ENCODE peak calls at places on chromosomes 3 and 15, in six cellular contexts. X is A549; B is pancreas; U is CD4-positive, alpha-beta T cell; J is choroid plexus epithelial cell; V is upper lobe of right lung. Q is an unnamed sample.

GRCh38 chr3:1007890-1008289 is 84.9 kb upstream of the CNTN6 start:
- DNase-seq in X (no peak), B (no peak), U (no peak), J (peak), V (no peak), Q (peak)

GRCh38 chr3:169165196-169166159 is 498.0 kb downstream of the MECOM start:
- DNase-seq in X (no peak), B (no peak), U (no peak), J (no peak), V (no peak), Q (no peak)

GRCh38 chr15:92902723-92903587 is 2.8 kb downstream of the CHD2 start:
- DNase-seq in X (no peak), B (no peak), U (no peak), J (no peak), V (no peak), Q (peak)

GRCh38 chr15:26805470-26805869 is 32.6 kb upstream of the GABRB3 start:
- DNase-seq in X (no peak), B (no peak), U (no peak), J (no peak), V (no peak), Q (no peak)

GRCh38 chr3:193665370-193665989 is 72.5 kb downstream of the OPA1 start:
- DNase-seq in X (peak), B (no peak), U (no peak), J (peak), V (no peak), Q (peak)

GRCh38 chr15:57537072-57537471 is 54.6 kb upstream of the MYZAP start:
- DNase-seq in X (peak), B (peak), U (no peak), J (peak), V (no peak), Q (peak)

GRCh38 chr15:48858401-48858800 is 19.5 kb upstream of the EID1 start:
- DNase-seq in X (peak), B (no peak), U (no peak), J (peak), V (no peak), Q (peak)

GRCh38 chr3:129688310-129688895 is 81.9 kb upstream of the PLXND1 start:
- DNase-seq in X (peak), B (peak), U (no peak), J (peak), V (no peak), Q (no peak)

GRCh38 chr3:152445227-152445626 is 176.5 kb downstream of the MBNL1 start:
- DNase-seq in X (peak), B (no peak), U (no peak), J (no peak), V (no peak), Q (no peak)

GRCh38 chr15:83304861-83305661 is 20.6 kb upstream of the BNC1 start:
- DNase-seq in X (no peak), B (no peak), U (no peak), J (no peak), V (no peak), Q (peak)

GRCh38 chr3:83953417-83954089 is 1005.2 kb upstream of the CADM2 start:
- DNase-seq in X (no peak), B (no peak), U (no peak), J (peak), V (no peak), Q (peak)

GRCh38 chr3:8622873-8623725 is 21.5 kb downstream of the SSUH2 start:
- DNase-seq in X (peak), B (peak), U (peak), J (peak), V (peak), Q (peak)

GRCh38 chr3:197880361-197881339 is 69.3 kb upstream of the RPL35A start:
- DNase-seq in X (no peak), B (no peak), U (no peak), J (no peak), V (no peak), Q (no peak)

GRCh38 chr3:50256978-50257890 is 11.7 kb upstream of the SEMA3B start:
- DNase-seq in X (peak), B (no peak), U (no peak), J (peak), V (no peak), Q (no peak)

GRCh38 chr15:48939686-48940085 is 24.0 kb downstream of the SHC4 start:
- DNase-seq in X (peak), B (no peak), U (no peak), J (peak), V (no peak), Q (peak)

GRCh38 chr3:18389108-18389733 is 35.9 kb downstream of the SATB1 start:
- DNase-seq in X (peak), B (no peak), U (no peak), J (peak), V (no peak), Q (peak)

GRCh38 chr3:74267583-74268184 is 346.8 kb downstream of the CNTN3 start:
- DNase-seq in X (peak), B (peak), U (no peak), J (peak), V (no peak), Q (peak)

GRCh38 chr15:27679621-27680521 is 419.2 kb downstream of the OCA2 start:
- DNase-seq in X (no peak), B (no peak), U (no peak), J (peak), V (no peak), Q (no peak)

GRCh38 chr3:50217681-50218080 is 12.6 kb downstream of the SLC38A3 start:
- DNase-seq in X (no peak), B (no peak), U (no peak), J (no peak), V (no peak), Q (peak)

GRCh38 chr3:138588445-138588844 is 5.6 kb downstream of the CEP70 start:
- DNase-seq in X (no peak), B (no peak), U (no peak), J (no peak), V (no peak), Q (no peak)

GRCh38 chr3:129703913-129704312 is 97.4 kb upstream of the PLXND1 start:
- DNase-seq in X (no peak), B (no peak), U (no peak), J (peak), V (no peak), Q (no peak)

GRCh38 chr3:182787302-182788036 is 5.8 kb upstream of the ATP11B start:
- DNase-seq in X (no peak), B (no peak), U (no peak), J (peak), V (no peak), Q (no peak)

GRCh38 chr15:84981711-84982300 is at the start of gene PDE8A:
- DNase-seq in X (peak), B (peak), U (peak), J (peak), V (no peak), Q (no peak)

GRCh38 chr15:74438206-74438605 is 4.4 kb upstream of the SEMA7A start:
- DNase-seq in X (no peak), B (no peak), U (no peak), J (no peak), V (no peak), Q (no peak)

GRCh38 chr3:32276279-32276841 is 37.9 kb downstream of the CMTM8 start:
- DNase-seq in X (no peak), B (no peak), U (no peak), J (peak), V (no peak), Q (no peak)

GRCh38 chr3:170632780-170633179 is 46.9 kb upstream of the SLC7A14 start:
- DNase-seq in X (no peak), B (no peak), U (no peak), J (no peak), V (no peak), Q (peak)

GRCh38 chr15:71813723-71814470 is 3.5 kb downstream of the NR2E3 start:
- DNase-seq in X (no peak), B (no peak), U (no peak), J (no peak), V (no peak), Q (no peak)

GRCh38 chr3:108001457-108001856 is 89.4 kb downstream of the CD47 start:
- DNase-seq in X (peak), B (no peak), U (no peak), J (peak), V (peak), Q (peak)

GRCh38 chr3:138046084-138046483 is 36.1 kb downstream of the CLDN18 start:
- DNase-seq in X (no peak), B (no peak), U (no peak), J (no peak), V (no peak), Q (no peak)

GRCh38 chr3:197749315-197749600 is 425 bp upstream of the FYTTD1 start:
- DNase-seq in X (peak), B (peak), U (no peak), J (peak), V (no peak), Q (peak)

DNA sequence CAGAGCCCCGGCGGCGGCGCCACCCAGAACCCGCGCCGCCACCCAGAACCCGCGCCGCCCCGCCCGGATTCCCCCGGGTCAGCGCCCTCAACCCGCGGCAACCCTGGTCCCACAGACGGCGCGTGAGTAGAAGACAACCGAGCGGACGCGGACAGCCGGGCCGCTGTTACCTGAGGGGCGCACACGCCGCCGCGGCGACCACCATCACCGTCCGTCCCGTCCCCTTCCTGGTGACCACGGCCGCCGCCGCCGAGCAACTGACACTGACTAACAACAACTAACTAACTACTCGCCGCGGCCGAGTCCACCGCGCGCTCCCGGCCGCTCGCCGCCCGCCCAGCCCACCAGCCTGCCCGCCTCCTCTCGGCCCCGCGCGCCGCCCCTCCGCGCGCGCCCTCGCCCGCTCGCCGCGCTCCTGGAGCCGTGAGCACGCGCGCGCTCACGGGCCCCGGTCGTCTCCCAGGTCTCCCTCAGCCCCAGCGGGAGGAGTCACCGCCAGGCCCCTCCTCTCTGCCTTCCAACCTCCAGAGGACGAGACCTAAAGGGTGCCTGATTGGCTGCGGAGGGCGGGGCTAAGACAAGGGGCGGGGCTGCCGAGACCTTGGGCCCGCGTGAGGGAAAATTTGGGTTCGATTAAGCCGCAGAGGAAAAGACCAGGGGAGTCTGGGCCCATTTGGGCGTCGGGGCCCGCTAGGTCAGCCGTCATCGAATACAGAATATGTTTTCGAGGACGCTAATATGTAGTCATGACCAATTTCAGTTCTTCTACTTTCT is at the start of gene PEAK1:
- DNase-seq in X (peak), B (peak), U (peak), J (peak), V (peak), Q (peak)
- TF ChIP-seq CTCF in X (peak), B (no peak), U (no peak), J (no peak), V (no peak), Q (no peak)

DNA sequence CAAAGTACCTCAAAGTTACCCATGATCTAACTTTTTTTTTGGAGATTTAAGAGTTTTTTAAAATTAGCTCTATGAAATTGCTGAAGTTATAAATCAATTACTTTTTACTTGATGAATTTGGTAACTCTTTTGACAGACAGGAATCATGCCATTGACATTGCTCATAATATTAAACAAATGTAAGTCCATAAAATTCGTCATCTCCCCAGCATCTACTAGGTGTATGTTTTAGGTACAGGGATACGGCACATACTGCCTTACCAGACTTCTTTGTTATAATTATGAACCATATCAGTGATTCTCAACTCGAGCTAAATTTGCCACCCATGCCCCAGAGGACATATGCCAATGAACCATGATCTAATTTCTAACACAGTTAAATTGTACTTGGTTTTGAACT is 247.5 kb upstream of the TGFBR2 start:
- DNase-seq in X (no peak), B (no peak), U (no peak), J (no peak), V (no peak), Q (no peak)
- TF ChIP-seq CTCF in X (no peak), B (no peak), U (no peak), J (no peak), V (no peak), Q (no peak)

GRCh38 chr3:51710631-51711351 is 3.9 kb downstream of the GRM2 start:
- DNase-seq in X (peak), B (no peak), U (peak), J (peak), V (peak), Q (no peak)
- TF ChIP-seq CTCF in X (no peak), B (no peak), U (no peak), J (peak), V (no peak), Q (peak)

DNA sequence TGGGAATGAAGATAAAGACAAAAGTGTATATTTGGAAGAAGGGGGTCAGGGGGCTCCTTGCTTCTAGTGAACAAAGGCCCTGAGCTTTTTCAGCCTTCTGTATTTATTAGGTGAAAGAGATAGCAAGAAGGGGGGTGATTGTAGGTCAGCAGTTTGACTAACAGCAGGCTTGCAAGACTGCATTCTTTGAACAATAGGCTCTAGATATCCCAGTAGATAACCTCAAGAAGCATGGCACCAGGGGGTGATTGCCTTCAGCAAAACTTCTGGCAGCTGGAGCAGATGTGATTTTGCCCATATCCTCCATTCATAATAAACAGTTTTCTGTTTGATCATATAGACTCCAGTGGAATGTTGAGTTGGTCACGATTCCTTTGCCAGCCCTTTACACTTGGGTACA is 31.7 kb upstream of the GOLIM4 start:
- DNase-seq in X (no peak), B (no peak), U (no peak), J (no peak), V (no peak), Q (no peak)
- TF ChIP-seq CTCF in X (no peak), B (no peak), U (no peak), J (no peak), V (no peak), Q (no peak)

GRCh38 chr15:80996247-80996646 is 4.5 kb upstream of the TLNRD1 start:
- DNase-seq in X (peak), B (no peak), U (no peak), J (peak), V (no peak), Q (peak)
- TF ChIP-seq CTCF in X (peak), B (no peak), U (peak), J (peak), V (peak), Q (peak)

Q was measured in bronchial epithelial cell.